ENCODE peak calls at places on chromosomes 11 and 22, in ten cellular contexts. V, Z, M, F, K, R, H, T, N and P are unnamed samples.

GRCh38 chr11:39192671-39193070 is 2266.8 kb downstream of the LRRC4C start:
- DNase-seq in N (no peak), R (no peak), K (no peak), Z (no peak), H (no peak), T (no peak), F (no peak), V (no peak), M (no peak), P (no peak)

GRCh38 chr11:118106789-118107335 is 20.1 kb upstream of the SMIM35 start:
- DNase-seq in F (no peak), K (no peak), Z (peak), N (no peak), R (no peak), T (no peak), H (peak), V (no peak), M (no peak), P (no peak)

GRCh38 chr11:35742707-35743454 is 80.3 kb downstream of the TRIM44 start:
- DNase-seq in K (no peak), Z (no peak), T (no peak), F (no peak), V (no peak), N (no peak), M (no peak), H (no peak), R (no peak), P (no peak)

GRCh38 chr11:8612522-8612921 is 18.5 kb upstream of the STK33 start:
- DNase-seq in K (no peak), T (no peak), F (no peak), N (no peak), M (no peak), H (no peak), V (no peak), Z (no peak), R (no peak), P (no peak)

GRCh38 chr11:122742350-122742749 is 86.8 kb downstream of the UBASH3B start:
- DNase-seq in Z (no peak), V (no peak), T (no peak), R (no peak), H (no peak), N (no peak), M (no peak), K (no peak), F (no peak), P (no peak)

GRCh38 chr11:83317757-83318548 is 31.8 kb upstream of the CCDC90B start:
- DNase-seq in N (no peak), K (no peak), V (no peak), Z (no peak), M (no peak), T (no peak), H (no peak), R (no peak), F (no peak), P (no peak)

GRCh38 chr11:76978239-76978638 is 56.0 kb upstream of the B3GNT6 start:
- DNase-seq in H (no peak), N (no peak), V (no peak), Z (no peak), R (no peak), T (no peak), F (no peak), K (no peak), M (no peak), P (no peak)

GRCh38 chr11:110973401-110973980 is 261.3 kb upstream of the ARHGAP20 start:
- DNase-seq in R (no peak), K (no peak), M (no peak), T (no peak), Z (no peak), H (no peak), V (no peak), F (no peak), N (no peak), P (no peak)

GRCh38 chr11:71221201-71221600 is 31.2 kb downstream of the SHANK2 start:
- DNase-seq in M (no peak), Z (no peak), F (no peak), K (no peak), T (no peak), R (no peak), N (no peak), H (no peak), V (no peak), P (no peak)

GRCh38 chr22:48968201-48968959 is 859.3 kb downstream of the BRD1 start:
- DNase-seq in H (no peak), T (no peak), Z (no peak), F (no peak), V (no peak), M (no peak), N (no peak), R (peak), K (no peak), P (no peak)